ENCODE peak calls at places on chromosome 16, in ten cellular contexts. One of them, this sample, is unnamed.

GRCh38 chr16:716250-716607 is 1.3 kb downstream of the METRN start:
- DNase-seq in PC-3: no peak
- DNase-seq in HepG2: peak
- DNase-seq in CD8-positive, alpha-beta T cell: no peak
- DNase-seq in aorta: no peak
- DNase-seq in heart right ventricle: no peak
- DNase-seq in CD4-positive, alpha-beta memory T cell: no peak
- DNase-seq in RWPE1: no peak
- DNase-seq in spleen: no peak
- DNase-seq in Peyer's patch: no peak
- DNase-seq in this sample: no peak

GRCh38 chr16:49734330-49734729 is 121.6 kb downstream of the ZNF423 start:
- DNase-seq in PC-3: no peak
- DNase-seq in HepG2: no peak
- DNase-seq in CD8-positive, alpha-beta T cell: no peak
- DNase-seq in aorta: no peak
- DNase-seq in heart right ventricle: peak
- DNase-seq in CD4-positive, alpha-beta memory T cell: no peak
- DNase-seq in RWPE1: no peak
- DNase-seq in spleen: no peak
- DNase-seq in Peyer's patch: no peak
- DNase-seq in this sample: no peak

GRCh38 chr16:21211486-21211885 is at the start of gene ZP2:
- DNase-seq in PC-3: no peak
- DNase-seq in HepG2: no peak
- DNase-seq in CD8-positive, alpha-beta T cell: no peak
- DNase-seq in aorta: no peak
- DNase-seq in heart right ventricle: no peak
- DNase-seq in CD4-positive, alpha-beta memory T cell: no peak
- DNase-seq in RWPE1: no peak
- DNase-seq in spleen: no peak
- DNase-seq in Peyer's patch: no peak
- DNase-seq in this sample: no peak

GRCh38 chr16:80527297-80527696 is 13.5 kb upstream of the DYNLRB2 start:
- DNase-seq in PC-3: peak
- DNase-seq in HepG2: peak
- DNase-seq in CD8-positive, alpha-beta T cell: peak
- DNase-seq in aorta: no peak
- DNase-seq in heart right ventricle: no peak
- DNase-seq in CD4-positive, alpha-beta memory T cell: peak
- DNase-seq in RWPE1: no peak
- DNase-seq in spleen: peak
- DNase-seq in Peyer's patch: peak
- DNase-seq in this sample: peak

GRCh38 chr16:46918905-46919792 is 35.0 kb downstream of the GPT2 start:
- DNase-seq in PC-3: no peak
- DNase-seq in HepG2: peak
- DNase-seq in CD8-positive, alpha-beta T cell: no peak
- DNase-seq in aorta: no peak
- DNase-seq in heart right ventricle: no peak
- DNase-seq in CD4-positive, alpha-beta memory T cell: no peak
- DNase-seq in RWPE1: no peak
- DNase-seq in spleen: no peak
- DNase-seq in Peyer's patch: peak
- DNase-seq in this sample: peak

GRCh38 chr16:71311553-71312158 is 22.5 kb upstream of the CMTR2 start:
- DNase-seq in PC-3: peak
- DNase-seq in HepG2: peak
- DNase-seq in CD8-positive, alpha-beta T cell: peak
- DNase-seq in aorta: no peak
- DNase-seq in heart right ventricle: no peak
- DNase-seq in CD4-positive, alpha-beta memory T cell: peak
- DNase-seq in RWPE1: peak
- DNase-seq in spleen: no peak
- DNase-seq in Peyer's patch: peak
- DNase-seq in this sample: peak

GRCh38 chr16:75279277-75279676 is 27.9 kb upstream of the BCAR1 start:
- DNase-seq in PC-3: peak
- DNase-seq in HepG2: no peak
- DNase-seq in CD8-positive, alpha-beta T cell: no peak
- DNase-seq in aorta: no peak
- DNase-seq in heart right ventricle: no peak
- DNase-seq in CD4-positive, alpha-beta memory T cell: no peak
- DNase-seq in RWPE1: peak
- DNase-seq in spleen: peak
- DNase-seq in Peyer's patch: no peak
- DNase-seq in this sample: no peak

GRCh38 chr16:50099957-50100648 is 34.3 kb downstream of the HEATR3 start:
- DNase-seq in PC-3: no peak
- DNase-seq in HepG2: no peak
- DNase-seq in CD8-positive, alpha-beta T cell: no peak
- DNase-seq in aorta: no peak
- DNase-seq in heart right ventricle: no peak
- DNase-seq in CD4-positive, alpha-beta memory T cell: no peak
- DNase-seq in RWPE1: peak
- DNase-seq in spleen: no peak
- DNase-seq in Peyer's patch: no peak
- DNase-seq in this sample: no peak

GRCh38 chr16:10098991-10099390 is 83.2 kb downstream of the GRIN2A start:
- DNase-seq in PC-3: no peak
- DNase-seq in HepG2: no peak
- DNase-seq in CD8-positive, alpha-beta T cell: no peak
- DNase-seq in aorta: no peak
- DNase-seq in heart right ventricle: no peak
- DNase-seq in CD4-positive, alpha-beta memory T cell: no peak
- DNase-seq in RWPE1: no peak
- DNase-seq in spleen: no peak
- DNase-seq in Peyer's patch: no peak
- DNase-seq in this sample: no peak

GRCh38 chr16:77888786-77889185 is 100.4 kb downstream of the VAT1L start:
- DNase-seq in PC-3: no peak
- DNase-seq in HepG2: no peak
- DNase-seq in CD8-positive, alpha-beta T cell: no peak
- DNase-seq in aorta: no peak
- DNase-seq in heart right ventricle: no peak
- DNase-seq in CD4-positive, alpha-beta memory T cell: no peak
- DNase-seq in RWPE1: no peak
- DNase-seq in spleen: no peak
- DNase-seq in Peyer's patch: no peak
- DNase-seq in this sample: no peak

GRCh38 chr16:53069772-53070171 is 15.0 kb downstream of the CHD9 start:
- DNase-seq in PC-3: no peak
- DNase-seq in HepG2: no peak
- DNase-seq in CD8-positive, alpha-beta T cell: no peak
- DNase-seq in aorta: no peak
- DNase-seq in heart right ventricle: no peak
- DNase-seq in CD4-positive, alpha-beta memory T cell: no peak
- DNase-seq in RWPE1: no peak
- DNase-seq in spleen: no peak
- DNase-seq in Peyer's patch: no peak
- DNase-seq in this sample: no peak

GRCh38 chr16:24850289-24850931 is 4.6 kb downstream of the SLC5A11 start:
- DNase-seq in PC-3: peak
- DNase-seq in HepG2: no peak
- DNase-seq in CD8-positive, alpha-beta T cell: no peak
- DNase-seq in aorta: no peak
- DNase-seq in heart right ventricle: no peak
- DNase-seq in CD4-positive, alpha-beta memory T cell: no peak
- DNase-seq in RWPE1: no peak
- DNase-seq in spleen: no peak
- DNase-seq in Peyer's patch: no peak
- DNase-seq in this sample: no peak

GRCh38 chr16:61836804-61837398 is 199.3 kb downstream of the CDH8 start:
- DNase-seq in PC-3: no peak
- DNase-seq in HepG2: no peak
- DNase-seq in CD8-positive, alpha-beta T cell: no peak
- DNase-seq in aorta: no peak
- DNase-seq in heart right ventricle: no peak
- DNase-seq in CD4-positive, alpha-beta memory T cell: no peak
- DNase-seq in RWPE1: no peak
- DNase-seq in spleen: no peak
- DNase-seq in Peyer's patch: no peak
- DNase-seq in this sample: no peak

GRCh38 chr16:6749714-6750113 is 582.9 kb upstream of the RBFOX1 start:
- DNase-seq in PC-3: no peak
- DNase-seq in HepG2: no peak
- DNase-seq in CD8-positive, alpha-beta T cell: no peak
- DNase-seq in aorta: no peak
- DNase-seq in heart right ventricle: no peak
- DNase-seq in CD4-positive, alpha-beta memory T cell: no peak
- DNase-seq in RWPE1: no peak
- DNase-seq in spleen: no peak
- DNase-seq in Peyer's patch: no peak
- DNase-seq in this sample: no peak

GRCh38 chr16:50842589-50842988 is 100.7 kb downstream of the CYLD start:
- DNase-seq in PC-3: no peak
- DNase-seq in HepG2: no peak
- DNase-seq in CD8-positive, alpha-beta T cell: no peak
- DNase-seq in aorta: no peak
- DNase-seq in heart right ventricle: no peak
- DNase-seq in CD4-positive, alpha-beta memory T cell: no peak
- DNase-seq in RWPE1: no peak
- DNase-seq in spleen: no peak
- DNase-seq in Peyer's patch: no peak
- DNase-seq in this sample: no peak

GRCh38 chr16:27334874-27335273 is 21.1 kb downstream of the IL4R start:
- DNase-seq in PC-3: no peak
- DNase-seq in HepG2: no peak
- DNase-seq in CD8-positive, alpha-beta T cell: no peak
- DNase-seq in aorta: no peak
- DNase-seq in heart right ventricle: no peak
- DNase-seq in CD4-positive, alpha-beta memory T cell: no peak
- DNase-seq in RWPE1: no peak
- DNase-seq in spleen: no peak
- DNase-seq in Peyer's patch: no peak
- DNase-seq in this sample: no peak
- H3K27ac ChIP-seq in PC-3: no peak
- H3K27ac ChIP-seq in HepG2: no peak
- H3K27ac ChIP-seq in CD8-positive, alpha-beta T cell: no peak
- H3K27ac ChIP-seq in aorta: no peak
- H3K27ac ChIP-seq in heart right ventricle: no peak
- H3K27ac ChIP-seq in CD4-positive, alpha-beta memory T cell: no peak
- H3K27ac ChIP-seq in RWPE1: no peak
- H3K27ac ChIP-seq in spleen: no peak
- H3K27ac ChIP-seq in Peyer's patch: peak
- H3K27ac ChIP-seq in this sample: no peak

GRCh38 chr16:17433577-17433960 is 37.2 kb downstream of the XYLT1 start:
- DNase-seq in PC-3: no peak
- DNase-seq in HepG2: no peak
- DNase-seq in CD8-positive, alpha-beta T cell: no peak
- DNase-seq in aorta: no peak
- DNase-seq in heart right ventricle: no peak
- DNase-seq in CD4-positive, alpha-beta memory T cell: no peak
- DNase-seq in RWPE1: no peak
- DNase-seq in spleen: no peak
- DNase-seq in Peyer's patch: no peak
- DNase-seq in this sample: no peak
- H3K27ac ChIP-seq in PC-3: no peak
- H3K27ac ChIP-seq in HepG2: no peak
- H3K27ac ChIP-seq in CD8-positive, alpha-beta T cell: no peak
- H3K27ac ChIP-seq in aorta: no peak
- H3K27ac ChIP-seq in heart right ventricle: peak
- H3K27ac ChIP-seq in CD4-positive, alpha-beta memory T cell: no peak
- H3K27ac ChIP-seq in RWPE1: no peak
- H3K27ac ChIP-seq in spleen: peak
- H3K27ac ChIP-seq in Peyer's patch: peak
- H3K27ac ChIP-seq in this sample: peak

DNA sequence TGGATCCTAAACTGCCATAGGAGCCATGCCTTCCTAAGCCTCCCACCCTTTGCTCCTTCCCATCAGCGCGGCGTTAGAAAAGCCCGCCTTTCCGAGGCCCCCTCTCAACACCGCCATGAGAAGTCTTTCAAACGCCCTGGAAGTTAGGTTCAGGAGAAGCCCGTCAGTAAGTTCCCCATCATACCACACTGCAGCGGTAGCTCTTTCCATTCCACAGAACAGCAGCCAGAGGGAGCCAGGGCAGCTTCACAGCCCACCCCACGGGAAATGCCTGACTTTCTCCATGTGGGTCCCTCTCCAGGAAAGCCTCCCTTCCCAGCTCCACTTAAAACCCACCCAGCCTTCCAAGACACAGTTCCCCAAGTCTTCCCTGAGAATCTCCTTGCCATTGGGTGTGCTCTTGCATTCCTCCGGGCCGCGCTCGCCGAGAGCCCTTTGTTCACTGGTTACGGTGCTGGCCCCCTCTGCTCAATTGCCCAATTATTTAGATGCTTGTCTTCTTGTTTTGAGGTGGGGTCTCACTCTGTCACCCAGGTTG is 28.7 kb downstream of the KIAA0513 start:
- DNase-seq in PC-3: no peak
- DNase-seq in HepG2: peak
- DNase-seq in CD8-positive, alpha-beta T cell: peak
- DNase-seq in aorta: no peak
- DNase-seq in heart right ventricle: no peak
- DNase-seq in CD4-positive, alpha-beta memory T cell: no peak
- DNase-seq in RWPE1: no peak
- DNase-seq in spleen: no peak
- DNase-seq in Peyer's patch: peak
- DNase-seq in this sample: peak
- H3K27ac ChIP-seq in PC-3: no peak
- H3K27ac ChIP-seq in HepG2: no peak
- H3K27ac ChIP-seq in CD8-positive, alpha-beta T cell: peak
- H3K27ac ChIP-seq in aorta: no peak
- H3K27ac ChIP-seq in heart right ventricle: peak
- H3K27ac ChIP-seq in CD4-positive, alpha-beta memory T cell: peak
- H3K27ac ChIP-seq in RWPE1: no peak
- H3K27ac ChIP-seq in spleen: peak
- H3K27ac ChIP-seq in Peyer's patch: peak
- H3K27ac ChIP-seq in this sample: no peak

DNA sequence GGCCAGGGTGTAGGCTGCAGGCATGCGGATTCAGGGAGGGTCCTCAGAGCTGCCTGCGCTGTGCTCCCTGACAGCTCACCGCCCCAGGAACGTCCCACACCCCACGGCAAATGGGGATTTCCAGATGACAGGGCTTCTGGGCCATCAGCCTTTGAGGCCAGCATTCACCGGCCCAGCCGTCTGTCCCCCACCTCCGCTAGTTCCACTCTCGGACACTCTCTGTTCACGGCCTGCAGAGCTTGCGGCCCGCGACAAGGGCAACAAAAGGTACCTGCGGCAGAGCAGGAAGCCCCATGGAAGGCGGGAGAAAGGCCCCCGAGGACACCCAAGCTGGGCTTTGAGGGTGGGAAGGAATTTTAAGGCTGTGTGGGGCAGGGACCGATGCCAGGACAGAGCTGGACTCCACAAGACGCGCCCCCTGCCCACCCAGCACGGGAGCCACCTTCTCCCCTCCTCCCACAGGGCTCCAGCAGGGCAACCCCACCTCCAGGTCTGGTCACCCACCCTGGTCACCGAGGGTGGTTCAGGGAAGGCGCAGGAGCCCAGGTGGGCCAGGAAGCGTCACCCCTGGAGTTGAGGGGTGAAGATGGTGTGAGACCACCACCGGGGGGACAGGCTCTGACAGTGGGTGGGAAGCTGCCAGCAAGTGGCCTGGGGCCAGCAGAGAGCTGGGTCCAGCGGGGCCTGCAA is 5.6 kb upstream of the CYBA start:
- DNase-seq in PC-3: no peak
- DNase-seq in HepG2: no peak
- DNase-seq in CD8-positive, alpha-beta T cell: no peak
- DNase-seq in aorta: no peak
- DNase-seq in heart right ventricle: no peak
- DNase-seq in CD4-positive, alpha-beta memory T cell: no peak
- DNase-seq in RWPE1: no peak
- DNase-seq in spleen: no peak
- DNase-seq in Peyer's patch: no peak
- DNase-seq in this sample: no peak
- H3K27ac ChIP-seq in PC-3: no peak
- H3K27ac ChIP-seq in HepG2: no peak
- H3K27ac ChIP-seq in CD8-positive, alpha-beta T cell: no peak
- H3K27ac ChIP-seq in aorta: no peak
- H3K27ac ChIP-seq in heart right ventricle: no peak
- H3K27ac ChIP-seq in CD4-positive, alpha-beta memory T cell: no peak
- H3K27ac ChIP-seq in RWPE1: peak
- H3K27ac ChIP-seq in spleen: no peak
- H3K27ac ChIP-seq in Peyer's patch: no peak
- H3K27ac ChIP-seq in this sample: peak